ENCODE peak calls at places on chromosomes 4 and X, in nine cellular contexts. H is brain microvascular endothelial cell, F is fibroblast of lung, R is H9, J is A549, G is endothelial cell of umbilical vein, Y is substantia nigra, X is gastrocnemius medialis, I is psoas muscle. V is an unnamed sample.
A peak's percentile ranks its signal among the peaks of the same experiment; 100 is the strongest.

GRCh38 chr4:157984285-157984911 is 188.4 kb downstream of the GASK1B start:
- DNase-seq in H (no peak), J (no peak), R (no peak), F (no peak), I (no peak), X (no peak), Y (no peak), G (no peak), V (no peak)

GRCh38 chr4:112231779-112232713 is at the start of gene AP1AR:
- DNase-seq in I (peak; percentile 91), J (peak; percentile 66), F (peak; percentile 72), H (peak; percentile 63), G (peak; percentile 86), R (peak; percentile 89), Y (peak; percentile 83), X (peak; percentile 60), V (peak; percentile 81)

GRCh38 chr4:93221771-93222170 is 606.8 kb upstream of the ATOH1 start:
- DNase-seq in R (no peak), G (no peak), Y (no peak), J (no peak), X (no peak), I (no peak), F (no peak), H (no peak), V (no peak)

GRCh38 chr4:186161138-186161537 is 30.2 kb upstream of the CYP4V2 start:
- DNase-seq in I (no peak), Y (no peak), X (no peak), G (no peak), H (no peak), F (no peak), R (no peak), J (no peak), V (no peak)

GRCh38 chrX:113300580-113300979 is 459.9 kb upstream of the AMOT start:
- DNase-seq in X (no peak), H (no peak), Y (no peak), F (no peak), R (no peak), G (no peak), J (no peak), I (no peak), V (no peak)

GRCh38 chr4:5143306-5143861 is 92.1 kb downstream of the STK32B start:
- DNase-seq in X (no peak), H (no peak), R (no peak), G (no peak), I (no peak), Y (no peak), F (no peak), J (no peak), V (no peak)

GRCh38 chr4:46073778-46074177 is 50.1 kb downstream of the GABRG1 start:
- DNase-seq in G (no peak), H (no peak), X (no peak), Y (no peak), J (no peak), R (no peak), F (no peak), I (no peak), V (no peak)

GRCh38 chrX:50333308-50333707 is 128.7 kb downstream of the CCNB3 start:
- DNase-seq in X (no peak), R (no peak), G (no peak), H (no peak), F (no peak), Y (no peak), J (no peak), I (no peak), V (no peak)

GRCh38 chr4:2536193-2537010 is at the start of gene FAM193A:
- DNase-seq in I (peak; percentile 100), H (peak; percentile 98), R (peak; percentile 100), Y (peak; percentile 98), J (peak; percentile 70), F (peak; percentile 99), X (peak; percentile 99), G (peak; percentile 100), V (peak; percentile 100)

GRCh38 chrX:41518127-41518840 is 71.1 kb downstream of the NYX start:
- DNase-seq in G (no peak), X (no peak), R (no peak), I (no peak), F (no peak), Y (no peak), H (no peak), J (no peak), V (no peak)

GRCh38 chr4:168162604-168163003 is 70.3 kb downstream of the ANXA10 start:
- DNase-seq in Y (no peak), J (no peak), F (no peak), G (no peak), H (peak; percentile 52), X (no peak), R (no peak), I (no peak), V (no peak)

GRCh38 chr4:90084277-90084966 is 42.8 kb upstream of the CCSER1 start:
- DNase-seq in H (no peak), F (no peak), R (no peak), G (no peak), X (no peak), Y (no peak), J (no peak), I (no peak), V (no peak)

GRCh38 chrX:101164766-101165590 is 54.6 kb upstream of the DRP2 start:
- DNase-seq in F (peak; percentile 64), G (no peak), H (no peak), Y (no peak), X (no peak), R (no peak), J (no peak), I (no peak), V (no peak)

GRCh38 chr4:26022346-26022891 is 108.4 kb downstream of the SMIM20 start:
- DNase-seq in I (no peak), Y (no peak), H (peak; percentile 56), F (peak; percentile 79), J (peak; percentile 51), X (no peak), G (peak; percentile 45), R (no peak), V (no peak)

DNA sequence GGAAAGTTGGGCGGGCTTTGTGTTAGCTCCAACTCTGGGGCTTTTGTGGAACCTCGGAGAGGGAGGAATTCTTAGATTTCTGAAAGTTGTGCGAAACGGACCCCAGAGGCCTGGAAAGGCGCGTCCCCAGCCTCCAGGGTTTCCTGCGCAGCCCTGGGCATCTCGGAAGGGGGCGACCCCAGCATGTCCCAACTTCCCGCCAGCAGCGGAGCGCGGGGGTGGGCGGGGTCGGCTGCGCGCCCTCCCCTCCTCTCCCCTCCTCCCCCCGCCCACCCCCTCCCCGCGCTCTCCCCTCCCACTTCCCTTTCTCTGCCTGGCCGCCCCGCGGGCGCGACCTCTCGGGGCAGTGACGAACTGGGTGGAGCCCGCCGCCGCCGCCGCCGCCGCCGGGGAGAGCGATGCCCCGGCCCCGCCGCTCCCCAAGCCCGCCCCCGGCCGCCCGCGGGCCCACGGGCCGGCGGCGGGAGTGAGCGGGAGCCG is 16.8 kb downstream of the PTTG2 start:
- DNase-seq in X (peak; percentile 33), Y (no peak), R (peak; percentile 86), G (peak; percentile 51), H (no peak), F (peak; percentile 71), I (peak; percentile 87), J (peak; percentile 40), V (peak; percentile 86)
- H3K27ac ChIP-seq in X (peak overlapping the region; percentile 92), Y (peak overlapping the region; percentile 78), R (no peak overlapping the region), G (peak overlapping the region; percentile 83), H (peak overlapping the region; percentile 69), F (peak overlapping the region; percentile 63), I (peak overlapping the region; percentile 87), J (peak overlapping the region; percentile 71), V (peak overlapping the region; percentile 16)

GRCh38 chrX:150692837-150693781 is at the start of gene MTMR1:
- DNase-seq in H (no peak), R (no peak), X (no peak), Y (no peak), I (peak; percentile 60), F (no peak), G (peak; percentile 6), J (peak; percentile 33), V (peak; percentile 55)

GRCh38 chrX:150690126-150690525 is 3.1 kb upstream of the MTMR1 start:
- DNase-seq in Y (no peak), X (no peak), R (no peak), F (peak; percentile 94), G (no peak), H (peak; percentile 92), I (no peak), J (no peak), V (no peak)

GRCh38 chrX:150693782-150694574 is 782 bp downstream of the MTMR1 start:
- DNase-seq in H (peak; percentile 63), X (peak; percentile 10), J (peak; percentile 52), R (peak; percentile 68), F (peak; percentile 41), Y (no peak), I (peak; percentile 81), G (peak; percentile 35), V (peak; percentile 21)

GRCh38 chrX:150694738-150695410 is 1.7 kb downstream of the MTMR1 start:
- DNase-seq in Y (no peak), J (no peak), H (no peak), I (no peak), F (no peak), R (no peak), X (no peak), G (no peak), V (no peak)

DNA sequence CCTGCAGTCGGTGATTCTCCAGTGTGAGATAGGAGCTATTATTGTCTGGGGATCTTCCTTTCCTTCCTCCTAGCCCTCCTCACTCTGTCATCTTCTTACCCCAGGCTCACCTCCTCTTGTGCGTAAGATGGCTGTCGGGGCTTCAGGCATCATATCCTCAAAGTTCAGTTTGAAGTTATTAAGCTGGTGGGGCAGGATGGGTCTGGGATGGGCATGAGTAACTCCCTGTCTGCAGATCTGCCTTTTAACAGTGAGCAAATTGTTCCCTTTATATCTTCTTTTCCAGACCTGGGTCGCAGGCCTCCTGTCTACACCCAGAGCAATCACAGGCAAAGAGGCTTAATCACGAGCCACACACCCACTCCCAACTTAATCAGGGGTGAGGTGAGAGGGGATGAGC is 900 bp upstream of the MTMR1 start:
- DNase-seq in F (no peak), H (no peak), G (no peak), J (no peak), Y (no peak), I (no peak), X (no peak), R (no peak), V (no peak)
- H3K27ac ChIP-seq in F (peak overlapping the region; percentile 69), H (no peak overlapping the region), G (no peak overlapping the region), J (peak overlapping the region; percentile 85), Y (no peak overlapping the region), I (peak overlapping the region; percentile 83), X (no peak overlapping the region), R (no peak overlapping the region), V (no peak overlapping the region)

DNA sequence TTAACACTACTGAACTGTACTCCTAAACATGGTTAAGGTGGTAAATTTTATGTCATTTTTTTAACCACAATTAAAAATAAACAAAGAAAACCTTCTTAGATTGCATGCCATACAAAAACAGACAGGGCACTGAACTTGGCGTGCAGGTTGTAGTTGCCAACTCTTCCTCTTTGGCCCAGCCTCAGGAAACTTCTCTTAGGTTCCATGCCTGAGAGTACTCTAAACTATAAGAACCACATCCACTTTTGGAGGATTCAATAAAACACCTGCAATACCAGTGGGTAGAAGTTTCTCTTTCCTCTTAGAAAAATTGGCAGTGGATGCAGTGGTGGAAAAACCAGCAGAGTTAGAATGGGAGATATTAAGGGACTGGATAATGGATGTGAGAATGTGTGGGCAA is 103.4 kb downstream of the LUZP4 start:
- DNase-seq in X (no peak), F (no peak), J (no peak), Y (no peak), I (no peak), R (no peak), G (no peak), H (no peak), V (no peak)
- H3K27ac ChIP-seq in X (no peak overlapping the region), F (no peak overlapping the region), J (no peak overlapping the region), Y (no peak overlapping the region), I (no peak overlapping the region), R (no peak overlapping the region), G (no peak overlapping the region), H (no peak overlapping the region), V (peak overlapping the region; percentile 50)

GRCh38 chr4:7806080-7806630 is 133.5 kb downstream of the AFAP1 start:
- DNase-seq in X (peak; percentile 35), R (peak; percentile 45), J (peak; percentile 61), H (no peak), F (peak; percentile 93), Y (peak; percentile 33), I (peak; percentile 86), G (peak; percentile 55), V (peak; percentile 95)
- H3K27ac ChIP-seq in X (peak overlapping the region; percentile 78), R (no peak overlapping the region), J (peak overlapping the region; percentile 99), H (peak overlapping the region; percentile 78), F (peak overlapping the region; percentile 68), Y (peak overlapping the region; percentile 67), I (peak overlapping the region; percentile 80), G (peak overlapping the region; percentile 97), V (peak overlapping the region; percentile 20)